ENCODE peak calls at places on chromosomes 11 and 22, in eight cellular contexts. J, C, S, I, R, V, Q and B are unnamed samples.
A peak's percentile ranks its signal among the peaks of the same experiment; 100 is the strongest.

GRCh38 chr11:117328414-117329010 is 858 bp downstream of the CEP164 start:
- DNase-seq in J (peak; percentile 58), C (no peak), S (no peak), I (peak; percentile 28), R (peak; percentile 23), V (peak; percentile 30), Q (no peak), B (peak; percentile 21)

GRCh38 chr11:77129069-77129840 is 1.2 kb downstream of the MYO7A start:
- DNase-seq in J (no peak), C (no peak), S (no peak), I (no peak), R (no peak), V (no peak), Q (no peak), B (no peak)

GRCh38 chr11:66340596-66341501 is 4.1 kb downstream of the BRMS1 start:
- DNase-seq in J (no peak), C (no peak), S (no peak), I (no peak), R (no peak), V (no peak), Q (no peak), B (no peak)

GRCh38 chr22:42300286-42301071 is 30.0 kb upstream of the TCF20 start:
- DNase-seq in J (no peak), C (no peak), S (no peak), I (peak; percentile 62), R (peak; percentile 51), V (no peak), Q (no peak), B (no peak)

GRCh38 chr11:106493751-106494150 is 416.3 kb downstream of the AASDHPPT start:
- DNase-seq in J (peak; percentile 26), C (no peak), S (no peak), I (no peak), R (no peak), V (no peak), Q (no peak), B (no peak)

GRCh38 chr11:39120890-39121289 is 2338.6 kb downstream of the LRRC4C start:
- DNase-seq in J (no peak), C (no peak), S (no peak), I (no peak), R (no peak), V (no peak), Q (no peak), B (no peak)

GRCh38 chr11:65606876-65607613 is 7.0 kb downstream of the MAP3K11 start:
- DNase-seq in J (peak; percentile 92), C (no peak), S (peak; percentile 82), I (peak; percentile 91), R (peak; percentile 79), V (peak; percentile 73), Q (peak; percentile 59), B (peak; percentile 88)

GRCh38 chr11:123740787-123741158 is 687 bp downstream of the ZNF202 start:
- DNase-seq in J (peak; percentile 1), C (no peak), S (no peak), I (peak; percentile 9), R (no peak), V (no peak), Q (no peak), B (no peak)

GRCh38 chr22:37647928-37648327 is 8.5 kb downstream of the SH3BP1 start:
- DNase-seq in J (no peak), C (no peak), S (no peak), I (peak; percentile 67), R (no peak), V (peak; percentile 86), Q (no peak), B (peak; percentile 96)

DNA sequence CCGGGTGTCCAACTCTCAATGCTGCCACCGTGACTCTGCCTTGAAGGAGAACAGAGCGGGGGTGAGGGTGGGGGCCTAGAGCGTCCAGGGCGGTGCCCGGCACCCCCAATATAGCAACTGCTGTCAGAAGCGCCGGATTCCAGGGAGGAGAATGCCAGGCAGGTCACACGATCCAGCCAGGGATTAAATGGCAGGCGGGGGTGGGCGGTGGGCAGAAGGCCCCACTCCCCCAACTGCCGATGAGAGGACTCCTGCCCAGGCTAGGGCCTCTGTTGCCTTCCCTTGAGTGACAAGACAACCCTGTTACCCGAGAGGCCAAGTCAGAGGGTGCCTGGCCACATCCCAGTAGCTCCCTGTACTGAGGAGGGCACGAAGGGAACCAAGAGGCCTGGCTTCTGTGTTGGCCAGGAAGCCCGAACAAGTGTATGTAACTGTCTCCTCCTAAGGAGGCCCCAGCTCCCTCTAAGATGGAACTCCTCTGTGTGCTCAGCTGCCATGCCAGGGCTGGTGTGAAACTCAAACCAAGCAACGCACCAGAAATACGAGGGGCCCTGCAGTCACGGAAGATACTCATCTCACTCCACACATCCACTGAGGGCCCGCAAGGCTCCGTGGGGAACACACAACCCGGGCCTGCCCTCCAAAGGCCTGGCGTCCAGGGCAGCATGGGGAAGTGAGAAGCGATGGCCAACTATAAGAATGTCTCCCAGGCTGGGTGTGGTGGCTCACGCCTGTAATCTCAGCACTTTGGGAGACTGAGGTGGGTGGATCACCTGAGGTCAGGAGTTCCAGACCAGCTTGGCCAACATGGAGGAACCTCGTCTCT is 3.0 kb downstream of the PACSIN3 start:
- DNase-seq in J (no peak), C (no peak), S (no peak), I (no peak), R (no peak), V (no peak), Q (no peak), B (no peak)
- H3K4me3 ChIP-seq in J (no peak overlapping the region), C (no peak overlapping the region), S (no peak overlapping the region), I (no peak overlapping the region), R (no peak overlapping the region), V (no peak overlapping the region), Q (no peak overlapping the region), B (no peak overlapping the region)

DNA sequence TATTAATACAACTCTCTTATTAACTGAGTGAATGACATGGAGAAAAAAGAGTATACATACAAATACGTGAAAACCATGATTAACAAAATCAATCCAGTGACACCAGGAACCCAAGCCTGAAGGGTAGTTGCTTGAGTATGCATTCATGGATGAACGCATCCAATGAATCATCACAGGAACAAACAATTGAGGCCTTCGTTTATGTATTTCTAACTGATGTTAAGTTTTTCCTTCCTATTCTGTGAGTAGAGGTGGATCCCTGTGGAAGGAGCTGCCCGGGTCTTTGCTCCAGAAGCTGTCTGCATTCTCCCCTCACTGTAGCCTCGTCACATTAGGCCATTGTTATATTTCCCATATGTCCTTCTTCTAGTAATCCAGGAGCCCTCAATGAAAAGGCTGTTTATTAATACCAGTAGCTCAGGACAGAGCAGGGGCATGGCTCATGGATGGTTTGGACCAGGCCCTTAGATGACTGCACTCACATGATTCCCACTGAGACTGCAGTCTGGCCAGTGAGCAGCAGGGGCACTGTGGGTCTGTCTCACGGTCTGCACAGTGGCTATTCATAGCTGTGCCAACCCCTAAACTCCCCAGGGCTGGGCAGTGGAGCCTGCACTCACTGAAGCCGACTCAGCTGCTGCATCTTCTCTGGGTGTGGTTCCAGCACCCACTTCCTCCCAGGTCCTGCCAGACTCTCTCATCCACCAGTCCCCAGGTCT is 128.1 kb upstream of the TOP3B start:
- DNase-seq in J (peak; percentile 57), C (peak; percentile 61), S (peak; percentile 26), I (peak; percentile 51), R (peak; percentile 93), V (peak; percentile 40), Q (no peak), B (peak; percentile 48)
- TF ChIP-seq CTCF in J (peak; percentile 50), C (peak; percentile 69), S (peak; percentile 67), I (peak; percentile 27), R (no peak), V (peak; percentile 26), Q (peak; percentile 71), B (peak; percentile 79)

GRCh38 chr22:17012267-17012666 is 4.2 kb upstream of the GAB4 start:
- DNase-seq in J (no peak), C (no peak), S (no peak), I (no peak), R (no peak), V (no peak), Q (no peak), B (no peak)

GRCh38 chr22:17007852-17008731 is at the start of gene GAB4:
- DNase-seq in J (no peak), C (no peak), S (no peak), I (no peak), R (no peak), V (no peak), Q (no peak), B (no peak)

GRCh38 chr22:17009640-17010291 is 1.7 kb upstream of the GAB4 start:
- DNase-seq in J (no peak), C (no peak), S (no peak), I (no peak), R (no peak), V (no peak), Q (no peak), B (no peak)

GRCh38 chr22:17007257-17007656 is 765 bp downstream of the GAB4 start:
- DNase-seq in J (no peak), C (no peak), S (no peak), I (no peak), R (no peak), V (no peak), Q (no peak), B (no peak)
- H3K4me3 ChIP-seq in J (no peak overlapping the region), C (no peak overlapping the region), S (no peak overlapping the region), I (no peak overlapping the region), R (no peak overlapping the region), V (no peak overlapping the region), Q (no peak overlapping the region), B (no peak overlapping the region)

GRCh38 chr11:60345489-60345888 is 18.4 kb downstream of the MS4A6E start:
- DNase-seq in J (no peak), C (no peak), S (no peak), I (peak; percentile 37), R (no peak), V (peak; percentile 32), Q (no peak), B (no peak)
- TF ChIP-seq CTCF in J (peak; percentile 8), C (peak; percentile 61), S (no peak), I (no peak), R (peak; percentile 61), V (peak; percentile 41), Q (no peak), B (peak; percentile 66)

DNA sequence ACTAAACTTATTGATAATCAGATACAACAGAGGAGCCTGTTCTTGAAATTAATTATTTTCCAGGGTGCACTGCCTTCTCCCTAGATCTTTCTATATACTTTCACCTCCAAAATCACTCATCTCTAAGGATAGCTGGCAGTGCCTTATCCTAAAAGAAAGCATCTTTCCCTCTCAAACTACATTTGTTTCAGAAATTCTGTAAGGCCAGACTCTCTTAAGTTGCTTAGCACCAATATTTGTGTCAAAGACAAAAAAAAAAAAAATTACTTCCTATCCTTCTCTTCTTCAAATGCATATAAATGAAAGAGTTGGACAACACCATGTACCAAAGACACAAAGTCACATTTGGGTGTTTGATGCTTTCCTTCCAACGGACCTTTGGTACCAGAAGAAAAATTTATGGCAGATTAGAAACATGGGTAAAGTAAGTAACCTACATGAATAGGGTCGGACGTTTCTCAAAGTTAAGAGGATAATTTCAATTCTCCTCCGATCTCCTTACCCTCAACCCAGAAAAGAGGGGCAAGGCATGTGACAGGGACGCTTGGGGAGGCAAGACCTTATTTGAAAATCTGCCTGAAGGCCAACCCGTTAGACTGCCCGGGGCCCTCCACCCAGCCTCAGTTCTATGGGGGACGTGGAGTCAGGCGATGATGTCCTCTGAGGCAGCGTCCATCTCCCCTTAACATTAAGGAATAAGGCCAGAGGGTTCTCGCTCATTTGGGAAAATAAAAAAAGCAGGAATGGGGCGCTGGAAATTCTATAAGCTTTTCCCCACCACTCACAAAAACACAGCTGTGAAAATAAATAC is 66.3 kb downstream of the ETS1 start:
- DNase-seq in J (peak; percentile 20), C (no peak), S (no peak), I (no peak), R (no peak), V (no peak), Q (no peak), B (no peak)
- H3K4me3 ChIP-seq in J (peak overlapping the region; percentile 92), C (peak overlapping the region; percentile 94), S (peak overlapping the region; percentile 86), I (peak overlapping the region; percentile 67), R (no peak overlapping the region), V (no peak overlapping the region), Q (peak overlapping the region; percentile 82), B (peak overlapping the region; percentile 87)